ENCODE peak calls at places on chromosomes 6 and 20, in eight cellular contexts. U is AG04450, K is heart left ventricle, E is dorsolateral prefrontal cortex, F is colonic mucosa, A is osteoblast, R is mammary epithelial cell, D is HFF-Myc. B is an unnamed sample.

GRCh38 chr6:29671026-29671425 is 9.9 kb downstream of the ZFP57 start:
- DNase-seq in U (no peak), K (no peak), E (no peak), F (no peak), A (no peak), R (no peak), D (no peak), B (no peak)

GRCh38 chr6:43254138-43254817 is 11.0 kb downstream of the TTBK1 start:
- DNase-seq in U (no peak), K (no peak), E (no peak), F (no peak), A (peak), R (peak), D (no peak), B (no peak)

GRCh38 chr6:142459267-142459666 is 157.5 kb downstream of the ADGRG6 start:
- DNase-seq in U (no peak), K (no peak), E (no peak), F (no peak), A (no peak), R (peak), D (peak), B (no peak)

GRCh38 chr6:163356743-163357142 is 57.8 kb upstream of the QKI start:
- DNase-seq in U (no peak), K (no peak), E (no peak), F (no peak), A (no peak), R (no peak), D (no peak), B (no peak)

GRCh38 chr6:71599366-71599765 is 287.0 kb upstream of the RIMS1 start:
- DNase-seq in U (no peak), K (no peak), E (no peak), F (no peak), A (no peak), R (no peak), D (no peak), B (no peak)

GRCh38 chr6:109595998-109596397 is 95.0 kb downstream of the AK9 start:
- DNase-seq in U (no peak), K (no peak), E (no peak), F (no peak), A (no peak), R (peak), D (no peak), B (no peak)

GRCh38 chr6:121093928-121094327 is 240.4 kb downstream of the TBC1D32 start:
- DNase-seq in U (peak), K (no peak), E (no peak), F (no peak), A (peak), R (no peak), D (no peak), B (peak)

GRCh38 chr6:23650676-23651075 is 475.3 kb upstream of the NRSN1 start:
- DNase-seq in U (no peak), K (no peak), E (peak), F (peak), A (peak), R (no peak), D (no peak), B (no peak)

GRCh38 chr6:157764346-157765068 is 58.5 kb upstream of the SNX9 start:
- DNase-seq in U (peak), K (peak), E (peak), F (peak), A (peak), R (peak), D (peak), B (peak)

GRCh38 chr6:17280138-17280537 is 1.0 kb upstream of the RBM24 start:
- DNase-seq in U (no peak), K (no peak), E (no peak), F (no peak), A (no peak), R (no peak), D (no peak), B (no peak)

GRCh38 chr20:25863536-25864325 is 167.1 kb upstream of the ZNF337 start:
- DNase-seq in U (no peak), K (peak), E (peak), F (no peak), A (peak), R (no peak), D (no peak), B (no peak)

GRCh38 chr20:60026010-60026409 is 67.8 kb downstream of the CDH26 start:
- DNase-seq in U (no peak), K (no peak), E (no peak), F (no peak), A (no peak), R (no peak), D (no peak), B (no peak)

GRCh38 chr20:7248392-7248992 is 481.0 kb downstream of the BMP2 start:
- DNase-seq in U (no peak), K (no peak), E (no peak), F (no peak), A (no peak), R (no peak), D (peak), B (no peak)

GRCh38 chr6:99604161-99605073 is 2.2 kb upstream of the PRDM13 start:
- DNase-seq in U (no peak), K (no peak), E (no peak), F (no peak), A (no peak), R (no peak), D (no peak), B (no peak)
- H3K4me3 ChIP-seq in U (no peak), K (peak), E (peak), F (peak), A (no peak), R (no peak), D (no peak), B (no peak)

DNA sequence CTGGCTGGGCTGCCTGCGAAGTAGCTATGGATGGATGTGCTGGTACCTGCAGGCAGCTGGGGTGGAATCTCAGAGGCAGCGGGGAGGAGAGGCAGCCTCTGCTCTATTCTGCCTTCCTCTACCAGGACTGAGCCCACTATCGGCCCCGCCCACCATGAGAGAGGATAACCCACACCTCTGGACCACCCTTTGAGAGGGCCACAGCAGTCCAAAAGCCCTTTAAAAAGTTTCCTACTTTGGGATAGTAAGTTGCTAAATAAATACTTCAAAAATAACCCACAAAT is 36.1 kb downstream of the EZR start:
- DNase-seq in U (no peak), K (no peak), E (no peak), F (no peak), A (peak), R (no peak), D (no peak), B (no peak)
- H3K4me3 ChIP-seq in U (no peak), K (no peak), E (no peak), F (no peak), A (no peak), R (no peak), D (no peak), B (no peak)

GRCh38 chr6:105911106-105911629 is 175.0 kb upstream of the PRDM1 start:
- DNase-seq in U (no peak), K (no peak), E (no peak), F (no peak), A (no peak), R (no peak), D (no peak), B (no peak)

GRCh38 chr6:105920071-105920470 is 166.1 kb upstream of the PRDM1 start:
- DNase-seq in U (no peak), K (no peak), E (no peak), F (no peak), A (no peak), R (peak), D (no peak), B (no peak)

GRCh38 chr6:105921781-105922180 is 164.4 kb upstream of the PRDM1 start:
- DNase-seq in U (no peak), K (no peak), E (no peak), F (no peak), A (no peak), R (no peak), D (no peak), B (no peak)

DNA sequence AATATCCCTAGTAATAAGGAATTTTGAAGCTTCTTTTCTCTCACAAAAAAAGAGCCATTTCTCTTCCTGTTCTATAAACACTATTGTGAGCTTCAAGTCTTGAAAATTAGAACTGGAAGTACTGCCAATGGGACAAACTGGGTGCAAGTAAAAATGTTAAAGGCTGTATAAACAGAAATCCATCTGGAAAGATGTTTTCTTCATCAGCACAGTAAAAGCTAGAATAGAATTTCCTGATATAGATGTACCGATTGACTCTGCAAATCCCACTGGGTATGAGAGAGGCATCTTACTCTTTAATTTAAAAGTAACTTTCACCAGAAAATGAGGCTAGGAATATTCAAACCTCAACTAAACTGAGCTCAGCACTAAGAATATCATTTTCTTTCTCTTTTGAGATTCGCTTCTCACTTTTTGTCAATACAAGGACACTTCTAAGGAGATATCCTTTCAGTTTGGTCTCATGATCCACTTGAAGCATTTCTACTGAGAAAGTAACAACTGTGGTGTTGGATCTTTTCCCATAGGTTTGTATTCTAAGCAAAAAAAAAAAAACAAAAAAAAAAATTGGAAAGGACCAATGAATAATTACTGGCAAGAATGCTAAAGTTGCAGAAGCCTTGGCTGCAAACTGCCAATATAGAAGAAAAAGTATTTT is 169.0 kb upstream of the PRDM1 start:
- DNase-seq in U (no peak), K (no peak), E (no peak), F (no peak), A (no peak), R (no peak), D (no peak), B (no peak)
- H3K4me3 ChIP-seq in U (no peak), K (no peak), E (no peak), F (no peak), A (no peak), R (no peak), D (no peak), B (no peak)

GRCh38 chr20:62045529-62046277 is 20.0 kb downstream of the TAF4 start:
- DNase-seq in U (no peak), K (peak), E (no peak), F (no peak), A (peak), R (no peak), D (no peak), B (no peak)
- H3K4me3 ChIP-seq in U (no peak), K (no peak), E (no peak), F (no peak), A (no peak), R (no peak), D (no peak), B (no peak)

GRCh38 chr20:20491784-20492145 is 123.9 kb downstream of the INSM1 start:
- DNase-seq in U (no peak), K (no peak), E (no peak), F (no peak), A (no peak), R (no peak), D (no peak), B (no peak)

GRCh38 chr20:20493701-20494100 is 125.8 kb downstream of the INSM1 start:
- DNase-seq in U (no peak), K (no peak), E (no peak), F (no peak), A (no peak), R (no peak), D (no peak), B (no peak)

GRCh38 chr20:20490673-20491072 is 122.8 kb downstream of the INSM1 start:
- DNase-seq in U (no peak), K (no peak), E (no peak), F (no peak), A (no peak), R (no peak), D (no peak), B (no peak)

GRCh38 chr20:20491110-20491783 is 123.3 kb downstream of the INSM1 start:
- DNase-seq in U (no peak), K (no peak), E (no peak), F (no peak), A (peak), R (peak), D (no peak), B (peak)

GRCh38 chr20:20492521-20493334 is 124.8 kb downstream of the INSM1 start:
- DNase-seq in U (no peak), K (no peak), E (peak), F (no peak), A (no peak), R (no peak), D (no peak), B (no peak)
- H3K4me3 ChIP-seq in U (no peak), K (no peak), E (peak), F (no peak), A (no peak), R (no peak), D (no peak), B (no peak)

GRCh38 chr20:2692886-2693285 is 306 bp downstream of the EBF4 start:
- DNase-seq in U (no peak), K (no peak), E (no peak), F (no peak), A (no peak), R (no peak), D (no peak), B (no peak)
- H3K4me3 ChIP-seq in U (peak), K (no peak), E (peak), F (peak), A (no peak), R (peak), D (no peak), B (no peak)